ENCODE peak calls at places on chromosomes 11 and 22, in ten cellular contexts. I is BE2C, X is fibroblast of mammary gland, R is cardiac muscle cell, M is fibroblast of lung, W is fibroblast of pulmonary artery, C is Peyer's patch, V is esophagus muscularis mucosa, B is GM12865, Y is pancreas. J is an unnamed sample.

GRCh38 chr11:76702378-76703128 is 32.0 kb upstream of the LRRC32 start:
- DNase-seq in I (no peak), X (peak; percentile 13), R (no peak), M (no peak), W (no peak), C (no peak), V (no peak), B (no peak), Y (no peak), J (no peak)

GRCh38 chr11:111878766-111879636 is at the start of the genes CFAP68 and FDXACB1:
- DNase-seq in I (peak; percentile 97), X (peak; percentile 97), R (peak; percentile 99), M (peak; percentile 97), W (peak; percentile 99), C (peak; percentile 97), V (peak; percentile 99), B (peak; percentile 97), Y (peak; percentile 96), J (peak; percentile 98)

GRCh38 chr22:40043793-40044101 is 49.0 kb downstream of the FAM83F start:
- DNase-seq in I (no peak), X (no peak), R (no peak), M (no peak), W (no peak), C (no peak), V (no peak), B (no peak), Y (no peak), J (no peak)

GRCh38 chr11:2166091-2166851 is 5.3 kb upstream of the INS start:
- DNase-seq in I (peak; percentile 72), X (no peak), R (peak; percentile 21), M (peak; percentile 9), W (no peak), C (no peak), V (no peak), B (peak; percentile 11), Y (no peak), J (no peak)

GRCh38 chr11:117096140-117096972 is 1.9 kb downstream of the SIK3 start:
- DNase-seq in I (peak; percentile 15), X (no peak), R (no peak), M (no peak), W (no peak), C (no peak), V (no peak), B (peak; percentile 89), Y (no peak), J (no peak)

GRCh38 chr11:8656291-8656690 is 26.2 kb downstream of the TRIM66 start:
- DNase-seq in I (no peak), X (no peak), R (no peak), M (no peak), W (no peak), C (no peak), V (no peak), B (no peak), Y (no peak), J (no peak)

GRCh38 chr11:47335733-47336132 is 16.8 kb downstream of the MYBPC3 start:
- DNase-seq in I (no peak), X (no peak), R (no peak), M (no peak), W (no peak), C (no peak), V (no peak), B (no peak), Y (no peak), J (no peak)

GRCh38 chr22:24474221-24474620 is 20.9 kb upstream of the UPB1 start:
- DNase-seq in I (no peak), X (peak; percentile 74), R (peak; percentile 88), M (peak; percentile 96), W (peak; percentile 91), C (no peak), V (no peak), B (no peak), Y (no peak), J (peak; percentile 89)

GRCh38 chr11:121894581-121894980 is 221.4 kb downstream of the BLID start:
- DNase-seq in I (no peak), X (peak; percentile 59), R (no peak), M (peak; percentile 76), W (no peak), C (no peak), V (no peak), B (no peak), Y (no peak), J (peak; percentile 52)

GRCh38 chr11:61960532-61960931 is 6.9 kb downstream of the FTH1 start:
- DNase-seq in I (no peak), X (no peak), R (no peak), M (no peak), W (no peak), C (peak; percentile 33), V (no peak), B (no peak), Y (no peak), J (no peak)

GRCh38 chr22:47406896-47407295 is 644.4 kb downstream of the TBC1D22A start:
- DNase-seq in I (no peak), X (no peak), R (no peak), M (no peak), W (no peak), C (no peak), V (no peak), B (no peak), Y (no peak), J (no peak)

GRCh38 chr11:114438303-114438702 is 964 bp upstream of the REXO2 start:
- DNase-seq in I (no peak), X (no peak), R (no peak), M (peak; percentile 47), W (peak; percentile 22), C (no peak), V (no peak), B (no peak), Y (no peak), J (no peak)

GRCh38 chr11:114440971-114441810 is 1.9 kb downstream of the REXO2 start:
- DNase-seq in I (no peak), X (no peak), R (no peak), M (no peak), W (peak; percentile 10), C (no peak), V (no peak), B (no peak), Y (no peak), J (no peak)

GRCh38 chr11:114441921-114442320 is 2.7 kb downstream of the REXO2 start:
- DNase-seq in I (no peak), X (no peak), R (no peak), M (no peak), W (no peak), C (no peak), V (no peak), B (no peak), Y (no peak), J (no peak)

GRCh38 chr11:114440121-114440860 is 1.0 kb downstream of the REXO2 start:
- DNase-seq in I (no peak), X (no peak), R (peak; percentile 41), M (peak; percentile 29), W (peak; percentile 36), C (no peak), V (no peak), B (no peak), Y (no peak), J (no peak)

GRCh38 chr11:114439229-114440120 is at the start of gene REXO2:
- DNase-seq in I (peak; percentile 95), X (peak; percentile 94), R (peak; percentile 98), M (peak; percentile 95), W (peak; percentile 97), C (peak; percentile 96), V (peak; percentile 98), B (peak; percentile 96), Y (peak; percentile 93), J (peak; percentile 95)
- TF ChIP-seq CTCF in I (peak; percentile 46), X (no peak), R (peak; percentile 29), M (peak; percentile 31), W (peak; percentile 32), C (peak; percentile 26), V (peak; percentile 34), B (peak; percentile 29), Y (peak; percentile 11), J (peak; percentile 35)

DNA sequence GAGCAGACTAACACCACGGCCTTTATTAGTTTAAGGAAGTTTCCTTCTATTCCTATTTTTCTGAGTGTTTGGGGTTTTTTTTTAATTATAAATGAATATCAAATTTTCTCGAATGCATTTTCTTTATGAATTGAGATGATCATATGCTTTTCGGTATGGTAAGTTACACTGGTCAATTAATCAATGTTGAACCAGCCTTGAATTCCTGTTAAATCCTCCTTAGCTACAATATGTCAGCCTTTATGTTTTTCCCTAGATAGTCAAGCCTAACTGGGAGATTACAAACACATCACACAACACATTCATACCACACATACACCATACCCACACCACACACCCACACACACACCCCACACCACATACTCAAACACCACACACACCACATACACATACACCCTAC is 247.6 kb downstream of the BRD1 start:
- DNase-seq in I (no peak), X (no peak), R (no peak), M (no peak), W (no peak), C (no peak), V (no peak), B (no peak), Y (no peak), J (no peak)
- H3K4me3 ChIP-seq in I (no peak overlapping the region), X (no peak overlapping the region), R (no peak overlapping the region), M (no peak overlapping the region), W (no peak overlapping the region), C (no peak overlapping the region), V (no peak overlapping the region), B (no peak overlapping the region), Y (no peak overlapping the region), J (no peak overlapping the region)

GRCh38 chr22:48894064-48894671 is 933.5 kb downstream of the BRD1 start:
- DNase-seq in I (no peak), X (no peak), R (no peak), M (no peak), W (no peak), C (no peak), V (peak; percentile 90), B (no peak), Y (no peak), J (no peak)
- TF ChIP-seq CTCF in I (no peak), X (no peak), R (no peak), M (no peak), W (no peak), C (no peak), V (no peak), B (no peak), Y (no peak), J (no peak)

GRCh38 chr11:32427616-32427934 is 7.8 kb downstream of the WT1 start:
- DNase-seq in I (no peak), X (no peak), R (no peak), M (no peak), W (no peak), C (no peak), V (no peak), B (no peak), Y (no peak), J (no peak)

GRCh38 chr11:32428665-32429293 is 6.6 kb downstream of the WT1 start:
- DNase-seq in I (no peak), X (no peak), R (no peak), M (no peak), W (no peak), C (no peak), V (no peak), B (no peak), Y (no peak), J (no peak)

GRCh38 chr11:32426819-32427615 is 8.3 kb downstream of the WT1 start:
- DNase-seq in I (no peak), X (no peak), R (peak; percentile 90), M (no peak), W (peak; percentile 78), C (no peak), V (no peak), B (no peak), Y (no peak), J (no peak)

GRCh38 chr11:32427935-32428664 is 7.2 kb downstream of the WT1 start:
- DNase-seq in I (no peak), X (no peak), R (no peak), M (no peak), W (no peak), C (no peak), V (no peak), B (no peak), Y (no peak), J (no peak)

GRCh38 chr11:32426192-32426591 is 9.1 kb downstream of the WT1 start:
- DNase-seq in I (no peak), X (no peak), R (no peak), M (no peak), W (no peak), C (no peak), V (no peak), B (no peak), Y (no peak), J (no peak)
- H3K4me3 ChIP-seq in I (no peak overlapping the region), X (no peak overlapping the region), R (peak overlapping the region; percentile 29), M (no peak overlapping the region), W (no peak overlapping the region), C (no peak overlapping the region), V (no peak overlapping the region), B (no peak overlapping the region), Y (no peak overlapping the region), J (no peak overlapping the region)